ENCODE peak calls at places on chromosomes 11 and 22, in four cellular contexts. J is AG10803, G is AG04450, N is hypothalamus. Z is an unnamed sample.

GRCh38 chr11:94175545-94175944 is 46.9 kb downstream of the PANX1 start:
- DNase-seq in J (peak), G (no peak), N (no peak), Z (peak)

GRCh38 chr22:47020157-47020556 is 257.7 kb downstream of the TBC1D22A start:
- DNase-seq in J (peak), G (no peak), N (no peak), Z (no peak)

GRCh38 chr11:80929406-80929805 is 1488.6 kb upstream of the TENM4 start:
- DNase-seq in J (peak), G (no peak), N (no peak), Z (no peak)

GRCh38 chr11:114162719-114163123 is 103.2 kb downstream of the ZBTB16 start:
- DNase-seq in J (peak), G (peak), N (peak), Z (peak)

GRCh38 chr11:88553204-88553603 is 215.7 kb upstream of the CTSC start:
- DNase-seq in J (peak), G (no peak), N (no peak), Z (no peak)

GRCh38 chr11:1967641-1968225 is 20.6 kb downstream of the MRPL23 start:
- DNase-seq in J (no peak), G (no peak), N (no peak), Z (no peak)

GRCh38 chr11:2652857-2653643 is 46.7 kb downstream of the KCNQ1OT1 start:
- DNase-seq in J (no peak), G (no peak), N (no peak), Z (no peak)

GRCh38 chr11:15145635-15146034 is 30.9 kb downstream of the INSC start:
- DNase-seq in J (no peak), G (no peak), N (no peak), Z (no peak)

GRCh38 chr11:8809605-8810272 is 101.2 kb upstream of the AKIP1 start:
- DNase-seq in J (peak), G (no peak), N (no peak), Z (no peak)

GRCh38 chr11:96097844-96098421 is 174.0 kb upstream of the MTMR2 start:
- DNase-seq in J (peak), G (no peak), N (no peak), Z (no peak)

GRCh38 chr22:44317163-44317455 is 4.4 kb upstream of the SHISAL1 start:
- DNase-seq in J (peak), G (no peak), N (no peak), Z (no peak)

GRCh38 chr22:38246692-38247091 is 26.1 kb downstream of the TMEM184B start:
- DNase-seq in J (no peak), G (no peak), N (peak), Z (no peak)

GRCh38 chr22:27810566-27810965 is 9.0 kb upstream of the MN1 start:
- DNase-seq in J (peak), G (peak), N (no peak), Z (no peak)

GRCh38 chr22:25143161-25144076 is 56.2 kb upstream of the CRYBB3 start:
- DNase-seq in J (no peak), G (no peak), N (no peak), Z (no peak)

GRCh38 chr11:10267821-10268220 is 26.2 kb downstream of the SBF2 start:
- DNase-seq in J (peak), G (no peak), N (no peak), Z (no peak)

GRCh38 chr22:43396934-43397457 is 14.8 kb upstream of the MPPED1 start:
- DNase-seq in J (no peak), G (no peak), N (no peak), Z (no peak)

GRCh38 chr11:110852925-110853324 is 140.7 kb upstream of the ARHGAP20 start:
- DNase-seq in J (no peak), G (no peak), N (no peak), Z (no peak)

GRCh38 chr11:19892387-19892786 is 179.8 kb downstream of the NAV2 start:
- DNase-seq in J (no peak), G (no peak), N (no peak), Z (no peak)

GRCh38 chr11:73292481-73292880 is 15.6 kb upstream of the ARHGEF17 start:
- DNase-seq in J (no peak), G (no peak), N (no peak), Z (no peak)

GRCh38 chr11:65574963-65575567 is 788 bp upstream of the EHBP1L1 start:
- DNase-seq in J (no peak), G (no peak), N (no peak), Z (no peak)

GRCh38 chr11:1868636-1869291 is 15.9 kb downstream of the LSP1 start:
- DNase-seq in J (no peak), G (no peak), N (no peak), Z (no peak)

Z was measured in AG04449.